ENCODE peak calls at places on chromosomes 4 and X, in four cellular contexts. P is WTC11, O is K562, J is HepG2. K is an unnamed sample.

GRCh38 chrX:130339408-130340222 is at the start of gene SLC25A14:
- DNase-seq in J (peak), P (peak), O (peak), K (peak)

GRCh38 chr4:43567644-43568043 is 675.1 kb downstream of the GRXCR1 start:
- DNase-seq in P (no peak), O (no peak), J (no peak), K (no peak)

GRCh38 chr4:109691411-109691920 is 11.8 kb downstream of the CASP6 start:
- DNase-seq in O (no peak), J (no peak), P (no peak), K (no peak)

GRCh38 chr4:181877329-181877848 is 365.8 kb upstream of the TENM3 start:
- DNase-seq in J (no peak), O (no peak), P (no peak), K (no peak)

GRCh38 chr4:52670121-52670520 is 11.0 kb upstream of the USP46 start:
- DNase-seq in J (peak), O (no peak), P (no peak), K (no peak)

GRCh38 chr4:16597829-16598228 is 300.6 kb downstream of the LDB2 start:
- DNase-seq in J (peak), P (no peak), O (no peak), K (no peak)

GRCh38 chr4:48180234-48180633 is 46.2 kb upstream of the TXK start:
- DNase-seq in O (no peak), J (no peak), P (no peak), K (no peak)

GRCh38 chrX:132488819-132489255 is at the start of gene MBNL3:
- DNase-seq in P (peak), J (peak), O (no peak), K (peak)

GRCh38 chrX:154596290-154596929 is 11.5 kb downstream of the CTAG1A start:
- DNase-seq in P (peak), O (no peak), J (no peak), K (peak)

GRCh38 chr4:61521451-61521850 is 321.3 kb downstream of the ADGRL3 start:
- DNase-seq in P (no peak), J (no peak), O (no peak), K (no peak)

GRCh38 chr4:84680956-84681355 is 98.0 kb downstream of the CDS1 start:
- DNase-seq in J (no peak), P (no peak), O (no peak), K (no peak)
- TF ChIP-seq ELF4 in J (no peak), P (no peak), O (no peak), K (no peak)

GRCh38 chr4:138406881-138407280 is 164.7 kb upstream of the SLC7A11 start:
- DNase-seq in P (no peak), O (no peak), J (no peak), K (no peak)

GRCh38 chr4:138405934-138406567 is 163.9 kb upstream of the SLC7A11 start:
- DNase-seq in O (no peak), P (no peak), J (no peak), K (no peak)

GRCh38 chr4:138407329-138407728 is 165.2 kb upstream of the SLC7A11 start:
- DNase-seq in J (no peak), O (no peak), P (no peak), K (no peak)

GRCh38 chr4:138404801-138405200 is 162.7 kb upstream of the SLC7A11 start:
- DNase-seq in J (no peak), O (no peak), P (no peak), K (no peak)

GRCh38 chr4:138405439-138405838 is 163.3 kb upstream of the SLC7A11 start:
- DNase-seq in P (no peak), J (no peak), O (no peak), K (no peak)
- TF ChIP-seq SP1 in P (no peak), J (no peak), O (no peak), K (no peak)

DNA sequence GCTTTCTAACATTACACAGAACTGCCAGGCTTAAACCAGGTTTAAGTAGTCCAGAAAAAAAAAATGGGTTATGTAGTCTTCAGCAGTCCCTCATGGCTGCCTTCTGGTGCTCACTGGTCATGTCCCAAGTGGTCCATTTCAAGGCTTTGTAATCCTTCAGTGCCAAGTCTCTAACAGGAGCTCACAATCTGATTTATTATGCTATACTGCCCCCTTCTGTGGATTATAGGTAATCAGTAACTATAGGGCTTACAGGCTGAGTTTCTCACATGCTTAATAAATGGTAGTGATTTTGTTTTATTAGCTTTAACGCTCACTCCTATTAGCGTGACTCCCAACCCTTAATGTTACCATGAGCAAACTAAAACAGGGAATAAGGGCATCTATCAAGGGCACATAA is 92.5 kb upstream of the EDA2R start:
- DNase-seq in P (no peak), J (peak), O (peak), K (peak)
- TF ChIP-seq ELF4 in P (no peak), J (no peak), O (no peak), K (no peak)

DNA sequence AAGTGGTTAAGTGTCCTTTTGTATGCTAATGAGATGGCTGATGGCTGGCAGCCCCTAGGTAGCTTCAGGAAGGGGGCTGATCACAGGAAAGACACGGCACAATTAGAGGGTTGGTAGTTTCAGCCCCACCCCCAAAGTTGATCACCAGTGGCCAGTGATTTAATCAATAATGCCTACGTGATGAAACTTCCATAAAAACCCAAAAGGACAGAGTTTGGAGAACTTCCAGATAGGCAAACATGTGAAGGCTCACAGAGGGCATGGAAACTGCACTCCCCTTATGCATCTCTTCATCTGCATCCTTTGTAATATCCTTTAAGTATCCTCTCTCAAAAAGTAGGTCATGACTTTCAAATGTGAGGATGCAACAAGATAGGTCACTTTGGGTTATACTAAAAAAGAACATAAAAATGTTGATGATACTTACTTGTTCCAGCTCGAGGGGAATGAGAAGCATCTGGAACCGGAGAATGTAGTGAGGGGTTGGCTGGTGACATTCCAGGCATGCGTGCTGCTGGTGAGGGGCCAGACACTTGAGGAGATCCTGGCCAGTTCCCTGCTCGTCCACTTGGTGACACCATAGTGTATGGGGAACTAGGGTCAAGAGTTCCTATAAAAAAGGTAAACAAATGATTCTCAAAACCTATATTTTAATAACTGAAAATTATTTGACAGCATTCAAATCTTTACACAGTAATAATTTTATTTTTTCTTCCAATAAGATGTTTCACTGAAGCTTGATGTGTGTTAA is 16.7 kb upstream of the CXorf38 start:
- DNase-seq in J (no peak), O (no peak), P (peak), K (peak)
- TF ChIP-seq SP1 in J (no peak), O (no peak), P (no peak), K (no peak)

DNA sequence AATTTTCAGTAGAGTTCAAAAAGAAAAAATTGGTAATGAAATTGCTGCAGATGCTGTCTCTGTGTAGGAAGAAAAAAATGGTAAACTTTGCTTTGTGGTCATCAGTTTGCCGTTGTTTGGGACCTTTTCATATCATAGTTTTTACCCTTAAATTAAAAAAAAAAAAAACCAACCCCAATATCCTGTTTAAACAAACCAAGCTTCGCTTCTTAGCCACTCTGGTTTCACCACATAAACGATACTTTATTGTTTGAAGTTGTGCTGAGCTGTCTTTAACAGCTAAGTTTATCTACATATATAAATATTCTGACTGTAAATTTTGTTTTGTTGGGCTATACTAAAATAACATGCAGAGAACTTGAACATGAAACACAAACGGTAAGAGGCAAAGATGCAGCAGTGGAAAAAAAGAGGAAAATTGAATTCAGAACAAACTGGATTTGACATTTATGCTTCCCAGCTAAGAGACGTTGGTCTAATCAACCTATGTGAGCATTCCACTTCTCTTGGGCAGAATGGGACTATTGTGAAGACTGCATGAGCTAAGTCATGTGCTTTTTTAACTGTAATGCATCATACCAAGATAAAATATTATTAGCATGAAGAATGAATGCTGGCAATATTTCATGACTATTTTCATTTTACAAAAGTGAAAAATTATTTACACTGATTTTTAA is 15.7 kb upstream of the H2AZ1 start:
- DNase-seq in J (no peak), P (no peak), O (no peak), K (no peak)
- TF ChIP-seq ELF4 in J (no peak), P (no peak), O (no peak), K (no peak)

DNA sequence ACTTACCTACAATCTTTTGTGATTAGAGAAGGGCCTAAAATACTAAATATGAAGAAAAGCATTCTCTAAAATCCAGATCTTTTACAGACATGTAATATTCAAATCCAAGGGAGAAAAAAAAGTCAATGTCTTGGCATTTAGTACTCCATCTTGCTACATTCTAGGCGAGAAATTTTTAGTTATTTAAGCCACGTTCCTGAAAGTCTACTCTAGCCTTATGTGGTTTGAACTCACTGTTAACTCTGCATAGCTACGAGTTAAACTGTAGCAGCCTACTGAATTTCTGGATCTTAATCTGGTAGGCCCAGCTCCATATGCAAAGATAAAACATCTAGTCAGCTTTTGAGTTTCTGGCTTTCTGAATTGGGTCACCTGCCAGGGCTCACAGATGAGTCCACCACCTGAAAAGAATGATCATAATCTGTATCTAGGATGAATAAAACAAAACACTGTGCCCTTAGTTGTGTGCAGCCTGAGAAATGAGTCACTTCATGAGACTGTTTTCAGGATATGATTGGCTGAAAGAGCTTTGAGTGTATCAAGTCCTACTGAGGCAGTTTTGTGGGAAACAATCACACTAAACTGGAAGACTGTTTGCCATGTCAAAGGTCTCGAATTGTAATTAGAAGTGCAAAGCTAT is 3.2 kb upstream of the NEK1 start:
- DNase-seq in P (no peak), O (no peak), J (no peak), K (no peak)
- TF ChIP-seq SP1 in P (no peak), O (no peak), J (no peak), K (no peak)

DNA sequence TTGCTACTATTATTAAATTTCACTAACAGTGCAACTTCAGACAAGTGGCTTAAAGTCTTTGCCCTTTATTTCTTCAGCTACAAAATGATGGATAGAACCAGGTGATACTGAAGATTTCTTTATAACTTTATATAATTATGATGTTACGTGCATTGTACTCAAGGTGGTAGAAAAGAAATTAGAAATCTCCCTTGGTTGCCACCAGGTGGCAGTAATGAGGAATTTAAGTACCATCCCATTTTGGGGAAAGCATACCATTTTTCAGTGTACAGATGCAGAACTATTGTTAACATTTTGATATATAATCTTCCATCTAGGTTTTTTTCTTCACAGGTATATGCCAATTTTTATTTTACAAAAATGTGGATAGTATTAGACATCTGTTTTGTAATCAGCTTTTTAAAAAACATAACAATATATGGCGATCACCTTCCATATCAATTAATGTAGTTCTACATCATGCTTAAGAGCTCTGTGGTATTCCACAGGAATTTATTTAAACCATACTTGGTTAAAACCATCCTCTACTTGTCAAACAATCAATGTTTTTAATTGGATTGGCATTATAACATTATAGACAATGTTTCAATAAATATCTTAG is 37.7 kb upstream of the RAB33B start:
- DNase-seq in P (no peak), O (peak), J (peak), K (peak)
- TF ChIP-seq ELF4 in P (no peak), O (no peak), J (no peak), K (no peak)

GRCh38 chr4:126526335-126526734 is 1106.4 kb upstream of the INTU start:
- DNase-seq in O (no peak), J (no peak), P (no peak), K (no peak)
- TF ChIP-seq SP1 in O (no peak), J (no peak), P (no peak), K (no peak)

GRCh38 chrX:20412871-20413486 is 146.3 kb upstream of the RPS6KA3 start:
- DNase-seq in J (no peak), O (no peak), P (no peak), K (no peak)
- TF ChIP-seq ELF4 in J (no peak), O (no peak), P (no peak), K (no peak)

DNA sequence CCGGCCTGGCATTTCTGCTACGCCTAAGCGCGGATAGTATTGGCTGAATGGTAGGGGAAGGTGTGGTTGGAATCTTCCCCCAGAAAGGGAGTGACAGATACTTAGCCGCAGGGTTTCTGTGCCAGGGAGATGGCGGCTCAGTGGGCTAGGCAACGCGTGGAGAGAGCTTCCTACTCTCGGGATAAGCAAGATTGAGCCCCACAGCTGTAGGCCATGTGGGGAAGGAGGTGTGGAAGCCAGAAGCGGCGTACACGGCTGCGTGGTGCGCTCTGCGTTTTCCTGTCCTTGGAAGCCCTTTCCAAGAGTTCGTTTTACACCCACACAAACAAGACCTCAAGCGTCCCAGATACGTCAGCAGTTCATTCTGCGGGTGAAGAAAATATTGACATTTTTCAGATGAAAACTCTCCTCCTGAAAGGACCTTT is 376 bp upstream of the GPAT3 start:
- DNase-seq in O (no peak), J (peak), P (peak), K (peak)
- TF ChIP-seq SP1 in O (no peak), J (no peak), P (no peak), K (no peak)